ENCODE peak calls at places on chromosomes 13 and 19, in ten cellular contexts. One of them, this sample, is unnamed.

GRCh38 chr19:58209577-58209976 is 19.1 kb upstream of the ZNF544 start:
- DNase-seq in epithelial cell of esophagus: no peak
- DNase-seq in chondrocyte: no peak
- DNase-seq in stimulated activated CD4-positive, alpha-beta T cell treated with anti-CD3 and anti-CD28 coated beads, Interleukin-1b, Interleukin-23, amount 100 ng/mL, for 1 hour: no peak
- DNase-seq in activated naive CD8-positive, alpha-beta T cell treated with anti-CD3 and anti-CD28 coated beads, Interleukin-2, amount 10 ng/mL, durations not matched to agents 7 days and 5 days: no peak
- DNase-seq in NCI-H2107: no peak
- DNase-seq in tibial artery: no peak
- DNase-seq in mucosa of descending colon: no peak
- DNase-seq in cardiac fibroblast: no peak
- DNase-seq in AG09319: no peak
- DNase-seq in this sample: no peak

GRCh38 chr13:31631071-31631470 is 108.3 kb upstream of the RXFP2 start:
- DNase-seq in cardiac fibroblast: no peak
- DNase-seq in activated naive CD8-positive, alpha-beta T cell treated with anti-CD3 and anti-CD28 coated beads, Interleukin-2, amount 10 ng/mL, durations not matched to agents 7 days and 5 days: no peak
- DNase-seq in NCI-H2107: no peak
- DNase-seq in AG09319: no peak
- DNase-seq in chondrocyte: no peak
- DNase-seq in stimulated activated CD4-positive, alpha-beta T cell treated with anti-CD3 and anti-CD28 coated beads, Interleukin-1b, Interleukin-23, amount 100 ng/mL, for 1 hour: no peak
- DNase-seq in epithelial cell of esophagus: no peak
- DNase-seq in tibial artery: no peak
- DNase-seq in mucosa of descending colon: no peak
- DNase-seq in this sample: no peak

GRCh38 chr19:46461537-46461936 is 9.8 kb downstream of the PNMA8A start:
- DNase-seq in mucosa of descending colon: no peak
- DNase-seq in tibial artery: no peak
- DNase-seq in AG09319: no peak
- DNase-seq in NCI-H2107: no peak
- DNase-seq in cardiac fibroblast: no peak
- DNase-seq in stimulated activated CD4-positive, alpha-beta T cell treated with anti-CD3 and anti-CD28 coated beads, Interleukin-1b, Interleukin-23, amount 100 ng/mL, for 1 hour: no peak
- DNase-seq in epithelial cell of esophagus: peak
- DNase-seq in activated naive CD8-positive, alpha-beta T cell treated with anti-CD3 and anti-CD28 coated beads, Interleukin-2, amount 10 ng/mL, durations not matched to agents 7 days and 5 days: no peak
- DNase-seq in chondrocyte: no peak
- DNase-seq in this sample: peak

GRCh38 chr19:18696023-18696422 is 12.5 kb downstream of the CRTC1 start:
- DNase-seq in AG09319: no peak
- DNase-seq in activated naive CD8-positive, alpha-beta T cell treated with anti-CD3 and anti-CD28 coated beads, Interleukin-2, amount 10 ng/mL, durations not matched to agents 7 days and 5 days: no peak
- DNase-seq in NCI-H2107: no peak
- DNase-seq in stimulated activated CD4-positive, alpha-beta T cell treated with anti-CD3 and anti-CD28 coated beads, Interleukin-1b, Interleukin-23, amount 100 ng/mL, for 1 hour: no peak
- DNase-seq in mucosa of descending colon: no peak
- DNase-seq in epithelial cell of esophagus: no peak
- DNase-seq in chondrocyte: no peak
- DNase-seq in tibial artery: no peak
- DNase-seq in cardiac fibroblast: no peak
- DNase-seq in this sample: no peak

GRCh38 chr13:21949818-21950429 is 279.1 kb downstream of the FGF9 start:
- DNase-seq in epithelial cell of esophagus: no peak
- DNase-seq in stimulated activated CD4-positive, alpha-beta T cell treated with anti-CD3 and anti-CD28 coated beads, Interleukin-1b, Interleukin-23, amount 100 ng/mL, for 1 hour: no peak
- DNase-seq in chondrocyte: no peak
- DNase-seq in tibial artery: no peak
- DNase-seq in cardiac fibroblast: no peak
- DNase-seq in mucosa of descending colon: no peak
- DNase-seq in AG09319: no peak
- DNase-seq in NCI-H2107: no peak
- DNase-seq in activated naive CD8-positive, alpha-beta T cell treated with anti-CD3 and anti-CD28 coated beads, Interleukin-2, amount 10 ng/mL, durations not matched to agents 7 days and 5 days: no peak
- DNase-seq in this sample: no peak

GRCh38 chr19:47210689-47211316 is 20.2 kb downstream of the BBC3 start:
- DNase-seq in mucosa of descending colon: peak
- DNase-seq in epithelial cell of esophagus: peak
- DNase-seq in NCI-H2107: peak
- DNase-seq in cardiac fibroblast: peak
- DNase-seq in tibial artery: peak
- DNase-seq in chondrocyte: no peak
- DNase-seq in activated naive CD8-positive, alpha-beta T cell treated with anti-CD3 and anti-CD28 coated beads, Interleukin-2, amount 10 ng/mL, durations not matched to agents 7 days and 5 days: peak
- DNase-seq in stimulated activated CD4-positive, alpha-beta T cell treated with anti-CD3 and anti-CD28 coated beads, Interleukin-1b, Interleukin-23, amount 100 ng/mL, for 1 hour: no peak
- DNase-seq in AG09319: peak
- DNase-seq in this sample: peak

GRCh38 chr13:50403311-50403710 is 388.1 kb downstream of the KCNRG start:
- DNase-seq in cardiac fibroblast: no peak
- DNase-seq in chondrocyte: no peak
- DNase-seq in stimulated activated CD4-positive, alpha-beta T cell treated with anti-CD3 and anti-CD28 coated beads, Interleukin-1b, Interleukin-23, amount 100 ng/mL, for 1 hour: no peak
- DNase-seq in AG09319: no peak
- DNase-seq in mucosa of descending colon: no peak
- DNase-seq in tibial artery: no peak
- DNase-seq in activated naive CD8-positive, alpha-beta T cell treated with anti-CD3 and anti-CD28 coated beads, Interleukin-2, amount 10 ng/mL, durations not matched to agents 7 days and 5 days: no peak
- DNase-seq in epithelial cell of esophagus: peak
- DNase-seq in NCI-H2107: peak
- DNase-seq in this sample: no peak

GRCh38 chr13:76454991-76455390 is 431.2 kb downstream of the KCTD12 start:
- DNase-seq in activated naive CD8-positive, alpha-beta T cell treated with anti-CD3 and anti-CD28 coated beads, Interleukin-2, amount 10 ng/mL, durations not matched to agents 7 days and 5 days: no peak
- DNase-seq in chondrocyte: no peak
- DNase-seq in epithelial cell of esophagus: no peak
- DNase-seq in stimulated activated CD4-positive, alpha-beta T cell treated with anti-CD3 and anti-CD28 coated beads, Interleukin-1b, Interleukin-23, amount 100 ng/mL, for 1 hour: no peak
- DNase-seq in mucosa of descending colon: no peak
- DNase-seq in cardiac fibroblast: no peak
- DNase-seq in tibial artery: no peak
- DNase-seq in NCI-H2107: no peak
- DNase-seq in AG09319: peak
- DNase-seq in this sample: no peak

GRCh38 chr13:60944863-60945262 is 470.8 kb downstream of the PCDH20 start:
- DNase-seq in epithelial cell of esophagus: peak
- DNase-seq in activated naive CD8-positive, alpha-beta T cell treated with anti-CD3 and anti-CD28 coated beads, Interleukin-2, amount 10 ng/mL, durations not matched to agents 7 days and 5 days: no peak
- DNase-seq in mucosa of descending colon: no peak
- DNase-seq in AG09319: no peak
- DNase-seq in stimulated activated CD4-positive, alpha-beta T cell treated with anti-CD3 and anti-CD28 coated beads, Interleukin-1b, Interleukin-23, amount 100 ng/mL, for 1 hour: no peak
- DNase-seq in tibial artery: no peak
- DNase-seq in cardiac fibroblast: no peak
- DNase-seq in NCI-H2107: no peak
- DNase-seq in chondrocyte: no peak
- DNase-seq in this sample: no peak

GRCh38 chr19:21848706-21849105 is 12.7 kb upstream of the ZNF43 start:
- DNase-seq in chondrocyte: no peak
- DNase-seq in epithelial cell of esophagus: peak
- DNase-seq in activated naive CD8-positive, alpha-beta T cell treated with anti-CD3 and anti-CD28 coated beads, Interleukin-2, amount 10 ng/mL, durations not matched to agents 7 days and 5 days: no peak
- DNase-seq in tibial artery: no peak
- DNase-seq in NCI-H2107: no peak
- DNase-seq in stimulated activated CD4-positive, alpha-beta T cell treated with anti-CD3 and anti-CD28 coated beads, Interleukin-1b, Interleukin-23, amount 100 ng/mL, for 1 hour: no peak
- DNase-seq in cardiac fibroblast: peak
- DNase-seq in AG09319: no peak
- DNase-seq in mucosa of descending colon: no peak
- DNase-seq in this sample: no peak

GRCh38 chr13:73058741-73059459 is at the start of gene KLF5:
- DNase-seq in tibial artery: peak
- DNase-seq in NCI-H2107: peak
- DNase-seq in chondrocyte: peak
- DNase-seq in mucosa of descending colon: peak
- DNase-seq in AG09319: peak
- DNase-seq in cardiac fibroblast: peak
- DNase-seq in stimulated activated CD4-positive, alpha-beta T cell treated with anti-CD3 and anti-CD28 coated beads, Interleukin-1b, Interleukin-23, amount 100 ng/mL, for 1 hour: peak
- DNase-seq in activated naive CD8-positive, alpha-beta T cell treated with anti-CD3 and anti-CD28 coated beads, Interleukin-2, amount 10 ng/mL, durations not matched to agents 7 days and 5 days: peak
- DNase-seq in epithelial cell of esophagus: peak
- DNase-seq in this sample: peak

GRCh38 chr19:40322271-40322610 is 26.0 kb downstream of the C19orf47 start:
- DNase-seq in activated naive CD8-positive, alpha-beta T cell treated with anti-CD3 and anti-CD28 coated beads, Interleukin-2, amount 10 ng/mL, durations not matched to agents 7 days and 5 days: no peak
- DNase-seq in epithelial cell of esophagus: peak
- DNase-seq in mucosa of descending colon: no peak
- DNase-seq in cardiac fibroblast: no peak
- DNase-seq in tibial artery: no peak
- DNase-seq in chondrocyte: no peak
- DNase-seq in AG09319: no peak
- DNase-seq in NCI-H2107: no peak
- DNase-seq in stimulated activated CD4-positive, alpha-beta T cell treated with anti-CD3 and anti-CD28 coated beads, Interleukin-1b, Interleukin-23, amount 100 ng/mL, for 1 hour: no peak
- DNase-seq in this sample: no peak

GRCh38 chr13:95880346-95880745 is 172.9 kb downstream of the UGGT2 start:
- DNase-seq in tibial artery: no peak
- DNase-seq in AG09319: no peak
- DNase-seq in epithelial cell of esophagus: no peak
- DNase-seq in chondrocyte: no peak
- DNase-seq in cardiac fibroblast: peak
- DNase-seq in mucosa of descending colon: no peak
- DNase-seq in activated naive CD8-positive, alpha-beta T cell treated with anti-CD3 and anti-CD28 coated beads, Interleukin-2, amount 10 ng/mL, durations not matched to agents 7 days and 5 days: no peak
- DNase-seq in NCI-H2107: no peak
- DNase-seq in stimulated activated CD4-positive, alpha-beta T cell treated with anti-CD3 and anti-CD28 coated beads, Interleukin-1b, Interleukin-23, amount 100 ng/mL, for 1 hour: no peak
- DNase-seq in this sample: no peak

GRCh38 chr13:89695343-89696257 is 1651.9 kb upstream of the MIR17HG start:
- DNase-seq in activated naive CD8-positive, alpha-beta T cell treated with anti-CD3 and anti-CD28 coated beads, Interleukin-2, amount 10 ng/mL, durations not matched to agents 7 days and 5 days: no peak
- DNase-seq in mucosa of descending colon: peak
- DNase-seq in cardiac fibroblast: peak
- DNase-seq in epithelial cell of esophagus: peak
- DNase-seq in NCI-H2107: no peak
- DNase-seq in tibial artery: no peak
- DNase-seq in AG09319: peak
- DNase-seq in stimulated activated CD4-positive, alpha-beta T cell treated with anti-CD3 and anti-CD28 coated beads, Interleukin-1b, Interleukin-23, amount 100 ng/mL, for 1 hour: no peak
- DNase-seq in chondrocyte: no peak
- DNase-seq in this sample: peak